ENCODE peak calls at places on chromosomes 13 and 19, in eight cellular contexts. G is AG10803; Z is activated naive CD4-positive, alpha-beta T cell treated with anti-CD3 and anti-CD28 coated beads, Interleukin-2, amount 50 U/mL, for 72 hours; S is ELR; B is MG63; P is psoas muscle; Y is hypothalamus; T is DMS153. K is an unnamed sample.

GRCh38 chr19:3479177-3479818 is 1.0 kb downstream of the SMIM24 start:
- DNase-seq in T (no peak), S (peak), Y (no peak), G (no peak), B (no peak), Z (peak), P (no peak), K (no peak)

GRCh38 chr13:97327071-97327470 is 104.9 kb downstream of the MBNL2 start:
- DNase-seq in P (no peak), T (no peak), Y (no peak), B (no peak), Z (no peak), S (no peak), G (no peak), K (no peak)

GRCh38 chr19:12639901-12640613 is 26.5 kb downstream of the MAN2B1 start:
- DNase-seq in T (peak), B (peak), S (peak), Y (peak), Z (peak), P (peak), G (peak), K (peak)

GRCh38 chr19:41967056-41967783 is 8.1 kb upstream of the RABAC1 start:
- DNase-seq in P (no peak), T (no peak), S (no peak), Y (no peak), Z (no peak), G (no peak), B (no peak), K (no peak)

GRCh38 chr13:19959141-19959830 is 759 bp downstream of the ZMYM2 start:
- DNase-seq in P (peak), S (peak), B (peak), Y (peak), G (peak), T (no peak), Z (peak), K (no peak)

GRCh38 chr13:114089751-114090400 is 42.5 kb downstream of the RASA3 start:
- DNase-seq in Z (no peak), T (no peak), Y (no peak), G (no peak), B (no peak), P (peak), S (no peak), K (no peak)

GRCh38 chr19:18464646-18465045 is 26.7 kb upstream of the ISYNA1 start:
- DNase-seq in Y (peak), T (peak), P (peak), S (peak), B (peak), G (peak), Z (no peak), K (peak)

GRCh38 chr19:17560205-17560595 is 4.8 kb downstream of the COLGALT1 start:
- DNase-seq in T (no peak), B (no peak), Z (no peak), G (peak), Y (no peak), S (peak), P (peak), K (no peak)

GRCh38 chr19:34345934-34346333 is 19.1 kb upstream of the GPI start:
- DNase-seq in P (peak), B (peak), S (peak), T (no peak), G (peak), Y (peak), Z (peak), K (peak)

K was measured in NCI-H2029 treated with DMSO at 0.1 percent for 48 hours.